ENCODE peak calls at places on chromosomes 16 and 17, in seven cellular contexts. B is spleen, G is left lung, Q is uterus, I is mammary epithelial cell, F is stomach, L is PC-3. N is an unnamed sample.

GRCh38 chr17:66747561-66748275 is 87.2 kb upstream of the CACNG5 start:
- DNase-seq in I (peak; percentile 3), L (peak; percentile 84), G (no peak), F (no peak), B (no peak), Q (no peak), N (no peak)

GRCh38 chr17:7394452-7395191 is at the start of gene PLSCR3:
- DNase-seq in I (peak; percentile 88), Q (peak; percentile 89), L (peak; percentile 76), F (peak; percentile 88), G (peak; percentile 90), B (peak; percentile 97), N (peak; percentile 90)

GRCh38 chr16:80718480-80719220 is 85.7 kb downstream of the CDYL2 start:
- DNase-seq in Q (no peak), F (peak; percentile 82), B (no peak), L (peak; percentile 93), I (peak; percentile 25), G (peak; percentile 40), N (no peak)

GRCh38 chr16:63057342-63057741 is 1021.1 kb upstream of the CDH8 start:
- DNase-seq in F (no peak), L (no peak), G (no peak), Q (no peak), I (no peak), B (no peak), N (no peak)

GRCh38 chr17:10268005-10268404 is 69.6 kb upstream of the GAS7 start:
- DNase-seq in I (no peak), G (no peak), B (no peak), L (no peak), F (no peak), Q (no peak), N (no peak)

GRCh38 chr17:31274252-31274651 is 22.8 kb downstream of the OMG start:
- DNase-seq in B (no peak), Q (no peak), I (peak; percentile 87), L (peak; percentile 23), G (no peak), F (no peak), N (no peak)

GRCh38 chr16:27800817-27801216 is 250.9 kb downstream of the KATNIP start:
- DNase-seq in G (no peak), B (no peak), F (no peak), Q (no peak), I (no peak), L (no peak), N (no peak)

GRCh38 chr16:75288596-75289120 is 37.2 kb upstream of the BCAR1 start:
- DNase-seq in L (no peak), F (no peak), Q (no peak), G (no peak), B (peak; percentile 77), I (no peak), N (no peak)

GRCh38 chr16:2035431-2036199 is 8.9 kb downstream of the NHERF2 start:
- DNase-seq in F (peak; percentile 85), Q (peak; percentile 66), I (no peak), B (no peak), L (peak; percentile 80), G (peak; percentile 72), N (peak; percentile 85)

GRCh38 chr17:81902023-81902652 is at the start of gene NPB:
- DNase-seq in F (peak; percentile 49), L (no peak), Q (no peak), I (no peak), G (no peak), B (no peak), N (no peak)

GRCh38 chr17:59763861-59764260 is 56.4 kb downstream of the VMP1 start:
- DNase-seq in L (no peak), I (peak; percentile 91), Q (no peak), F (no peak), B (no peak), G (no peak), N (no peak)

GRCh38 chr16:77285676-77286075 is 86.5 kb downstream of the SYCE1L start:
- DNase-seq in G (no peak), Q (no peak), F (no peak), L (no peak), I (no peak), B (no peak), N (no peak)

GRCh38 chr17:83189673-83190385 is 110.4 kb downstream of the METRNL start:
- DNase-seq in Q (peak; percentile 24), G (peak; percentile 72), I (no peak), L (no peak), F (peak; percentile 78), B (peak; percentile 58), N (no peak)

GRCh38 chr17:60386137-60386395 is 5.9 kb downstream of the USP32 start:
- DNase-seq in G (no peak), B (no peak), I (no peak), L (no peak), F (no peak), Q (no peak), N (no peak)

GRCh38 chr17:80594666-80595269 is 50.1 kb downstream of the RPTOR start:
- DNase-seq in G (no peak), L (no peak), B (no peak), F (no peak), I (no peak), Q (no peak), N (no peak)

GRCh38 chr17:50028207-50029120 is 27.4 kb upstream of the ITGA3 start:
- DNase-seq in Q (peak; percentile 37), I (peak; percentile 97), G (peak; percentile 74), B (no peak), F (no peak), L (peak; percentile 100), N (no peak)

GRCh38 chr17:80750263-80750662 is 205.6 kb downstream of the RPTOR start:
- DNase-seq in I (no peak), F (no peak), G (no peak), Q (no peak), L (no peak), B (no peak), N (no peak)

GRCh38 chr17:2237521-2237921 is 66.1 kb downstream of the SMG6 start:
- DNase-seq in I (peak; percentile 24), F (no peak), G (no peak), B (no peak), Q (peak; percentile 68), L (no peak), N (no peak)

GRCh38 chr17:2239882-2240430 is 63.6 kb downstream of the SMG6 start:
- DNase-seq in B (no peak), F (peak; percentile 33), Q (peak; percentile 75), G (peak; percentile 53), I (peak; percentile 93), L (peak; percentile 81), N (no peak)

GRCh38 chr17:2238432-2239169 is 65.0 kb downstream of the SMG6 start:
- DNase-seq in L (no peak), B (no peak), G (no peak), F (no peak), Q (no peak), I (no peak), N (peak; percentile 60)

GRCh38 chr17:2239170-2239551 is 64.4 kb downstream of the SMG6 start:
- DNase-seq in I (no peak), G (no peak), B (no peak), Q (no peak), F (no peak), L (no peak), N (no peak)

GRCh38 chr17:2237960-2238359 is 65.6 kb downstream of the SMG6 start:
- DNase-seq in I (no peak), L (no peak), G (no peak), B (no peak), F (no peak), Q (no peak), N (no peak)
- H3K4me1 ChIP-seq in I (peaks cover 32% of the 10 kb centered on the region), L (peaks cover 18% of the 10 kb centered on the region), G (peaks cover 25% of the 10 kb centered on the region), B (peaks cover 43% of the 10 kb centered on the region), F (peaks cover 51% of the 10 kb centered on the region), Q (peaks cover 10% of the 10 kb centered on the region), N (peaks cover 50% of the 10 kb centered on the region)

GRCh38 chr16:54285414-54286066 is 1.0 kb downstream of the IRX3 start:
- DNase-seq in I (peak; percentile 71), F (peak; percentile 56), L (no peak), Q (no peak), G (no peak), B (no peak), N (no peak)

GRCh38 chr16:54282923-54283734 is 3.5 kb downstream of the IRX3 start:
- DNase-seq in L (no peak), I (peak; percentile 21), G (no peak), F (no peak), Q (no peak), B (no peak), N (no peak)

GRCh38 chr16:54283735-54284318 is 2.8 kb downstream of the IRX3 start:
- DNase-seq in Q (no peak), F (no peak), L (no peak), I (peak; percentile 39), B (no peak), G (no peak), N (no peak)

GRCh38 chr16:54284931-54285413 is 1.6 kb downstream of the IRX3 start:
- DNase-seq in F (no peak), I (peak; percentile 54), B (no peak), L (no peak), Q (no peak), G (no peak), N (no peak)

GRCh38 chr16:54284319-54284930 is 2.2 kb downstream of the IRX3 start:
- DNase-seq in L (no peak), Q (no peak), B (no peak), G (no peak), F (peak; percentile 58), I (peak; percentile 51), N (peak; percentile 60)
- H3K27me3 ChIP-seq in L (peaks cover 46% of the 10 kb centered on the region), Q (peaks cover 48% of the 10 kb centered on the region), B (peaks cover 100% of the 10 kb centered on the region), G (peaks cover 52% of the 10 kb centered on the region), F (peaks cover 18% of the 10 kb centered on the region), I (no peaks in the 10 kb centered on the region), N (peaks cover 27% of the 10 kb centered on the region)

GRCh38 chr16:84486551-84487235 is 17.8 kb downstream of the MEAK7 start:
- DNase-seq in F (peak; percentile 19), Q (no peak), G (no peak), L (no peak), I (no peak), B (no peak), N (no peak)

GRCh38 chr16:84486126-84486525 is 18.3 kb downstream of the MEAK7 start:
- DNase-seq in L (no peak), B (no peak), Q (no peak), I (no peak), G (no peak), F (peak; percentile 13), N (no peak)

GRCh38 chr16:84485255-84486010 is 19.0 kb downstream of the MEAK7 start:
- DNase-seq in Q (no peak), G (no peak), F (peak; percentile 8), I (no peak), L (no peak), B (peak; percentile 7), N (no peak)

GRCh38 chr16:84487358-84487757 is 17.1 kb downstream of the MEAK7 start:
- DNase-seq in L (no peak), G (no peak), Q (no peak), I (no peak), B (no peak), F (peak; percentile 25), N (no peak)

GRCh38 chr16:84489141-84489540 is 15.3 kb downstream of the MEAK7 start:
- DNase-seq in F (no peak), G (no peak), B (no peak), Q (no peak), I (no peak), L (no peak), N (no peak)
- H3K4me3 ChIP-seq in F (no peak overlapping the region), G (no peak overlapping the region), B (no peak overlapping the region), Q (no peak overlapping the region), I (no peak overlapping the region), L (no peak overlapping the region), N (no peak overlapping the region)

DNA sequence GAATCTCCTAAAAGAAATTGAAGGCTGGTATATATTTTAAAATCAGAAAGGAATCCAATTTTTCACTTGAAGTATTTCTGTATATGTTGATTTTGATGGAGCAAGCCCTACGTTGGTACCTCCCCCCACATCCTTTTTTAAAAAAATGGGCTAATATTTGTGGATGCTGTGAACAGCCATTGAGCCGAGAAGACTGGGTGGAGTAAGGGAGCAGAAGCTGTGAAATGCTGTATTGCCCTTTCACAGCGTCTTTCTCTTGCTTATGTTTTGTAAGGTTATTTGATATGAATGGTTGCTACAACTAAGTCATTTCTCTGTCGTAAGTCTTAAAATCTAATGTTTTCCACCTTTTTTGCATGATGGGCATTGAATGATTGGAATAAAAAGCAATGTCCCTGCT is 2.3 kb downstream of the PAFAH1B1 start:
- DNase-seq in B (no peak), I (no peak), Q (no peak), F (no peak), G (no peak), L (no peak), N (no peak)
- H3K4me1 ChIP-seq in B (peaks cover 62% of the 10 kb centered on the region), I (peaks cover 5% of the 10 kb centered on the region), Q (peaks cover 5% of the 10 kb centered on the region), F (peaks cover 72% of the 10 kb centered on the region), G (peaks cover 66% of the 10 kb centered on the region), L (peaks cover 28% of the 10 kb centered on the region), N (peaks cover 6% of the 10 kb centered on the region)